ENCODE peak calls at places on chromosomes 4 and X, in five cellular contexts. W, F, O, H and T are unnamed samples.

GRCh38 chr4:163395758-163396157 is 52.1 kb downstream of the NPY5R start:
- DNase-seq in O (no peak), W (no peak), F (no peak), H (no peak), T (no peak)

GRCh38 chrX:22325091-22325490 is 52.4 kb downstream of the CBLL2 start:
- DNase-seq in W (no peak), F (no peak), H (no peak), O (no peak), T (no peak)

GRCh38 chrX:72274526-72274925 is 2.5 kb downstream of the RPS4X start:
- DNase-seq in W (no peak), F (no peak), H (no peak), O (no peak), T (no peak)

GRCh38 chr4:31674313-31674947 is 954.3 kb downstream of the PCDH7 start:
- DNase-seq in H (no peak), F (no peak), W (no peak), O (no peak), T (no peak)

GRCh38 chrX:144219035-144219434 is 335.2 kb downstream of the UBE2NL start:
- DNase-seq in W (no peak), O (no peak), H (no peak), F (no peak), T (no peak)

GRCh38 chrX:116317409-116317808 is 119.0 kb upstream of the SLC6A14 start:
- DNase-seq in W (no peak), H (no peak), F (no peak), O (no peak), T (peak; percentile 0)

GRCh38 chr4:25171451-25171850 is 11.2 kb upstream of the SEPSECS start:
- DNase-seq in O (no peak), H (no peak), F (no peak), W (no peak), T (no peak)

GRCh38 chr4:33060873-33061542 is 2340.8 kb downstream of the PCDH7 start:
- DNase-seq in O (peak; percentile 28), W (no peak), H (peak; percentile 43), F (no peak), T (peak; percentile 52)

GRCh38 chrX:43973249-43973672 is at the start of gene NDP:
- DNase-seq in H (no peak), O (no peak), W (no peak), F (no peak), T (no peak)

GRCh38 chr4:122662701-122663100 is 41.8 kb upstream of the IL21 start:
- DNase-seq in O (no peak), H (no peak), F (no peak), W (no peak), T (no peak)

GRCh38 chrX:50712777-50713176 is 101.2 kb downstream of the SHROOM4 start:
- DNase-seq in H (no peak), F (no peak), W (no peak), O (no peak), T (no peak)

GRCh38 chr4:94641702-94642560 is 115.8 kb upstream of the BMPR1B start:
- DNase-seq in W (no peak), H (no peak), O (no peak), F (no peak), T (peak; percentile 18)

GRCh38 chr4:114474401-114474800 is 124.2 kb upstream of the UGT8 start:
- DNase-seq in H (no peak), W (no peak), F (no peak), O (no peak), T (peak; percentile 49)

GRCh38 chr4:122525865-122526264 is 69.3 kb upstream of the IL2 start:
- DNase-seq in O (no peak), H (no peak), W (no peak), F (no peak), T (no peak)

DNA sequence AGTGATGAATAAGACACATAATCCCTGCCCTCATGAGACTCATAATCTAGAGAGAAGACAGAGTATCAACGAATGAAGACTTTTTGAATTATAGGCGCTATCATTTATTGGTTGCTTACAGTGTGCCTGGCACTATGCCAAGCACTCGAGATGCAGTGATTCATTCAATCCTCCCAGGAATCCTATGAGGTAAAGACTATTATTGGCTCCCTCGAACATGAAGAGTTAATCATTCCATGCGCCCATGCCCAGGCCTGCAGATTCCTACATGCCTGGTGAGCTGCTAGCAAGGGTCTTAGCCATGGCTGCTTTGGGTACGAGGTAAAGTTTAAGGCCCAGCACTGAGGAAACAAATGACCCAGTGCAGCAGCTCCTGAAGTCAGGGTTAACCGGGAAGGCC is 47.0 kb downstream of the TEX13B start:
- DNase-seq in W (no peak), F (no peak), H (no peak), O (no peak), T (no peak)
- H3K4me3 ChIP-seq in W (no peak overlapping the region), F (no peak overlapping the region), H (peak overlapping the region; percentile 40), O (no peak overlapping the region), T (no peak overlapping the region)

DNA sequence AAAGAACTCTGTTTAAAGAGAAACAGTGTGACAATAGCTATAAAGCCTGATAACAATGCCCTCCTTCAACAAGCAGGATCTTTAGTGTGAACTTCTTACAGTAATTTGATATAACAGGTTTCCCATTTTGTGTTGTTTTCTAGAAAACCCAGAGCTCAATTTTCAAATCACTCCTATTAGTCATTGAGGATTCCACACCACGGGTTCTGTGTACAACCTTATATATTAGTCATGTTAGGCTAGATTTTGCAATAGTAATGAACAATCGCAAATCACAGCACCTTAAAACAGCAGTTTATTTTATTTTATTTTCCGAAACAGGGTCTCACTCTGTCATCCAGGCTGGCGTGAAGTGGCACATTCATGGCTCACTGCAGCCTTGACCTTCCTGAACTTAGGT is 1020.9 kb upstream of the INTU start:
- DNase-seq in W (no peak), F (no peak), O (no peak), H (no peak), T (peak; percentile 0)
- TF ChIP-seq CTCF in W (no peak), F (no peak), O (no peak), H (no peak), T (no peak)

GRCh38 chr4:170090667-170091052 is 904 bp upstream of the AADAT start:
- DNase-seq in O (no peak), H (no peak), W (no peak), F (no peak), T (peak; percentile 5)

GRCh38 chr4:170091069-170091696 is 1.4 kb upstream of the AADAT start:
- DNase-seq in H (no peak), O (no peak), F (no peak), W (no peak), T (no peak)

GRCh38 chr4:170088686-170089085 is 1.1 kb downstream of the AADAT start:
- DNase-seq in H (no peak), O (no peak), W (no peak), F (no peak), T (no peak)

GRCh38 chr4:170089274-170089742 is 448 bp downstream of the AADAT start:
- DNase-seq in F (no peak), H (peak; percentile 72), O (no peak), W (no peak), T (peak; percentile 16)

GRCh38 chr4:170089743-170090666 is at the start of gene AADAT:
- DNase-seq in O (peak; percentile 65), H (peak; percentile 88), F (no peak), W (peak; percentile 24), T (peak; percentile 19)
- H3K4me3 ChIP-seq in O (peak within 1 kb of the TSS; percentile 68), H (peak within 1 kb of the TSS; percentile 70), F (no peak within 1 kb of the TSS), W (peak within 1 kb of the TSS; percentile 20), T (peak within 1 kb of the TSS; percentile 52)

GRCh38 chrX:103063191-103063845 is 653 bp downstream of the BEX1 start:
- DNase-seq in O (no peak), F (no peak), W (no peak), H (peak; percentile 58), T (peak; percentile 18)
- TF ChIP-seq CTCF in O (no peak), F (no peak), W (no peak), H (no peak), T (peak; percentile 5)

DNA sequence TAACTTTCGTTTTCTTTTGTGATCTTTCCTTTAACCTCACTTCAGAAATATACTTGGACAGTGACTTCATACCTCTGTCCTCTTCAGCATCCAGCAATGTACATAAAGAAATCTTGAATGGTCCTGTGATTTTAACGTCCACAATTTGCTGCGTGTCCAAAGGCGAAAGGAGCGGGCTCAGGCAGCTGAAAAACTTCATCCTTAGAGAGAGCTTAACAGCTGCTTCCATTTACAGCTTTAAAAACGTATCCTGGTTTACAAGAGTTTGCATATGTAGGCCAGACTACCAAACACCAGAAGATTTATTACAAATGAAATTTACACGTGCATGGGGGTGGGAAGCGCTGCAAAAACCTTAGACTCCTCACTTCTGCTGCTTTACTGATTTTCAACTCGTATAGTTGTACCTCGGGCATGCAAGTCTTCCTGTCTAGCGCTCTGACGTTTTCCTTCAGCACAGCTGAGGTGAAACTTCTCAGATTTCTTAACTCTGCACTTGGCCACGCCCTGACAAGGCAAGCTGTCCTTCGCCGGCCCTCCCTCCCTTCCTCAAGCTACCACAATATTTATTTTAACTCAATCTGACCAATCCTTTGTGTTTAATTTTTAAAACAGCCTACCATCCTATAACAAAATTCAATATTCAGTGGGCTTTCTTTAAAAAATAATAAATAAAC is 406.4 kb downstream of the FAM47A start:
- DNase-seq in F (no peak), H (no peak), O (no peak), W (no peak), T (no peak)
- H3K4me3 ChIP-seq in F (no peak overlapping the region), H (peak overlapping the region; percentile 51), O (peak overlapping the region; percentile 44), W (no peak overlapping the region), T (peak overlapping the region; percentile 35)

GRCh38 chrX:40471965-40472648 is 108.7 kb upstream of the ATP6AP2 start:
- DNase-seq in H (peak; percentile 55), W (peak; percentile 15), O (peak; percentile 7), F (peak; percentile 13), T (peak; percentile 43)
- TF ChIP-seq CTCF in H (peak; percentile 48), W (no peak), O (no peak), F (peak; percentile 23), T (no peak)